ENCODE peak calls at places on chromosomes 4 and X, in ten cellular contexts. One of them, this sample, is unnamed.

GRCh38 chrX:46587158-46587557 is 13.6 kb downstream of the CHST7 start:
- DNase-seq in HT1080: no peak
- DNase-seq in MCF 10A: peak
- DNase-seq in hippocampal formation: no peak
- DNase-seq in activated CD4-positive, alpha-beta T cell treated with anti-CD3 and anti-CD28 coated beads for 1 hour: no peak
- DNase-seq in T1000: no peak
- DNase-seq in GM12891: no peak
- DNase-seq in activated CD8-positive, alpha-beta memory T cell treated with anti-CD3 and anti-CD28 coated beads, Interleukin-2, amount 50 U/mL, for 48 hours: no peak
- DNase-seq in HTR-8/SVneo: no peak
- DNase-seq in AG09309: no peak
- DNase-seq in this sample: no peak

GRCh38 chr4:3317011-3317655 is 24.3 kb downstream of the RGS12 start:
- DNase-seq in hippocampal formation: no peak
- DNase-seq in AG09309: no peak
- DNase-seq in GM12891: no peak
- DNase-seq in MCF 10A: no peak
- DNase-seq in activated CD8-positive, alpha-beta memory T cell treated with anti-CD3 and anti-CD28 coated beads, Interleukin-2, amount 50 U/mL, for 48 hours: peak
- DNase-seq in HTR-8/SVneo: no peak
- DNase-seq in HT1080: no peak
- DNase-seq in T1000: no peak
- DNase-seq in activated CD4-positive, alpha-beta T cell treated with anti-CD3 and anti-CD28 coated beads for 1 hour: no peak
- DNase-seq in this sample: no peak

GRCh38 chr4:15882675-15883086 is 55.9 kb downstream of the FGFBP1 start:
- DNase-seq in activated CD4-positive, alpha-beta T cell treated with anti-CD3 and anti-CD28 coated beads for 1 hour: no peak
- DNase-seq in activated CD8-positive, alpha-beta memory T cell treated with anti-CD3 and anti-CD28 coated beads, Interleukin-2, amount 50 U/mL, for 48 hours: peak
- DNase-seq in T1000: peak
- DNase-seq in HT1080: peak
- DNase-seq in AG09309: peak
- DNase-seq in MCF 10A: peak
- DNase-seq in hippocampal formation: peak
- DNase-seq in GM12891: peak
- DNase-seq in HTR-8/SVneo: peak
- DNase-seq in this sample: peak

GRCh38 chrX:34598360-34598759 is 58.7 kb downstream of the TMEM47 start:
- DNase-seq in T1000: no peak
- DNase-seq in AG09309: no peak
- DNase-seq in HT1080: no peak
- DNase-seq in activated CD4-positive, alpha-beta T cell treated with anti-CD3 and anti-CD28 coated beads for 1 hour: no peak
- DNase-seq in activated CD8-positive, alpha-beta memory T cell treated with anti-CD3 and anti-CD28 coated beads, Interleukin-2, amount 50 U/mL, for 48 hours: no peak
- DNase-seq in GM12891: no peak
- DNase-seq in HTR-8/SVneo: no peak
- DNase-seq in MCF 10A: no peak
- DNase-seq in hippocampal formation: no peak
- DNase-seq in this sample: no peak

GRCh38 chrX:386239-386767 is 404 bp downstream of the PPP2R3B start:
- DNase-seq in activated CD4-positive, alpha-beta T cell treated with anti-CD3 and anti-CD28 coated beads for 1 hour: no peak
- DNase-seq in hippocampal formation: no peak
- DNase-seq in HT1080: no peak
- DNase-seq in AG09309: no peak
- DNase-seq in GM12891: no peak
- DNase-seq in activated CD8-positive, alpha-beta memory T cell treated with anti-CD3 and anti-CD28 coated beads, Interleukin-2, amount 50 U/mL, for 48 hours: peak
- DNase-seq in MCF 10A: no peak
- DNase-seq in HTR-8/SVneo: no peak
- DNase-seq in T1000: no peak
- DNase-seq in this sample: no peak

GRCh38 chr4:11631416-11631815 is 202.7 kb upstream of the HS3ST1 start:
- DNase-seq in activated CD8-positive, alpha-beta memory T cell treated with anti-CD3 and anti-CD28 coated beads, Interleukin-2, amount 50 U/mL, for 48 hours: no peak
- DNase-seq in MCF 10A: no peak
- DNase-seq in GM12891: no peak
- DNase-seq in T1000: no peak
- DNase-seq in HT1080: no peak
- DNase-seq in hippocampal formation: no peak
- DNase-seq in activated CD4-positive, alpha-beta T cell treated with anti-CD3 and anti-CD28 coated beads for 1 hour: no peak
- DNase-seq in HTR-8/SVneo: no peak
- DNase-seq in AG09309: no peak
- DNase-seq in this sample: no peak

GRCh38 chr4:138981930-138982390 is 33.6 kb upstream of the NOCT start:
- DNase-seq in HTR-8/SVneo: peak
- DNase-seq in activated CD4-positive, alpha-beta T cell treated with anti-CD3 and anti-CD28 coated beads for 1 hour: no peak
- DNase-seq in T1000: no peak
- DNase-seq in AG09309: peak
- DNase-seq in hippocampal formation: peak
- DNase-seq in MCF 10A: peak
- DNase-seq in GM12891: no peak
- DNase-seq in HT1080: no peak
- DNase-seq in activated CD8-positive, alpha-beta memory T cell treated with anti-CD3 and anti-CD28 coated beads, Interleukin-2, amount 50 U/mL, for 48 hours: no peak
- DNase-seq in this sample: no peak

GRCh38 chr4:154329939-154330338 is 161.7 kb downstream of the DCHS2 start:
- DNase-seq in AG09309: peak
- DNase-seq in activated CD8-positive, alpha-beta memory T cell treated with anti-CD3 and anti-CD28 coated beads, Interleukin-2, amount 50 U/mL, for 48 hours: no peak
- DNase-seq in MCF 10A: peak
- DNase-seq in T1000: no peak
- DNase-seq in HTR-8/SVneo: no peak
- DNase-seq in hippocampal formation: no peak
- DNase-seq in activated CD4-positive, alpha-beta T cell treated with anti-CD3 and anti-CD28 coated beads for 1 hour: no peak
- DNase-seq in HT1080: peak
- DNase-seq in GM12891: no peak
- DNase-seq in this sample: no peak

GRCh38 chr4:49032440-49033161 is 46.5 kb downstream of the CWH43 start:
- DNase-seq in MCF 10A: peak
- DNase-seq in GM12891: peak
- DNase-seq in hippocampal formation: peak
- DNase-seq in T1000: no peak
- DNase-seq in AG09309: no peak
- DNase-seq in HTR-8/SVneo: peak
- DNase-seq in activated CD4-positive, alpha-beta T cell treated with anti-CD3 and anti-CD28 coated beads for 1 hour: no peak
- DNase-seq in HT1080: peak
- DNase-seq in activated CD8-positive, alpha-beta memory T cell treated with anti-CD3 and anti-CD28 coated beads, Interleukin-2, amount 50 U/mL, for 48 hours: no peak
- DNase-seq in this sample: peak

GRCh38 chr4:7335363-7336066 is 99.2 kb downstream of the PSAPL1 start:
- DNase-seq in MCF 10A: peak
- DNase-seq in hippocampal formation: peak
- DNase-seq in T1000: no peak
- DNase-seq in AG09309: no peak
- DNase-seq in HT1080: no peak
- DNase-seq in activated CD8-positive, alpha-beta memory T cell treated with anti-CD3 and anti-CD28 coated beads, Interleukin-2, amount 50 U/mL, for 48 hours: peak
- DNase-seq in GM12891: peak
- DNase-seq in HTR-8/SVneo: peak
- DNase-seq in activated CD4-positive, alpha-beta T cell treated with anti-CD3 and anti-CD28 coated beads for 1 hour: no peak
- DNase-seq in this sample: peak

GRCh38 chr4:147707892-147708672 is 23.8 kb upstream of the ARHGAP10 start:
- DNase-seq in activated CD4-positive, alpha-beta T cell treated with anti-CD3 and anti-CD28 coated beads for 1 hour: peak
- DNase-seq in GM12891: no peak
- DNase-seq in AG09309: no peak
- DNase-seq in HTR-8/SVneo: peak
- DNase-seq in activated CD8-positive, alpha-beta memory T cell treated with anti-CD3 and anti-CD28 coated beads, Interleukin-2, amount 50 U/mL, for 48 hours: no peak
- DNase-seq in hippocampal formation: peak
- DNase-seq in T1000: peak
- DNase-seq in HT1080: peak
- DNase-seq in MCF 10A: peak
- DNase-seq in this sample: peak

GRCh38 chr4:175421506-175421905 is 390.6 kb downstream of the GPM6A start:
- DNase-seq in hippocampal formation: no peak
- DNase-seq in MCF 10A: peak
- DNase-seq in activated CD8-positive, alpha-beta memory T cell treated with anti-CD3 and anti-CD28 coated beads, Interleukin-2, amount 50 U/mL, for 48 hours: no peak
- DNase-seq in AG09309: no peak
- DNase-seq in GM12891: no peak
- DNase-seq in HTR-8/SVneo: no peak
- DNase-seq in T1000: no peak
- DNase-seq in activated CD4-positive, alpha-beta T cell treated with anti-CD3 and anti-CD28 coated beads for 1 hour: no peak
- DNase-seq in HT1080: peak
- DNase-seq in this sample: no peak

GRCh38 chr4:84673475-84674230 is 90.7 kb downstream of the CDS1 start:
- DNase-seq in hippocampal formation: no peak
- DNase-seq in activated CD4-positive, alpha-beta T cell treated with anti-CD3 and anti-CD28 coated beads for 1 hour: no peak
- DNase-seq in HT1080: peak
- DNase-seq in activated CD8-positive, alpha-beta memory T cell treated with anti-CD3 and anti-CD28 coated beads, Interleukin-2, amount 50 U/mL, for 48 hours: no peak
- DNase-seq in MCF 10A: peak
- DNase-seq in AG09309: peak
- DNase-seq in GM12891: no peak
- DNase-seq in HTR-8/SVneo: peak
- DNase-seq in T1000: no peak
- DNase-seq in this sample: no peak

GRCh38 chr4:110636231-110636676 is 13.4 kb upstream of the PITX2 start:
- DNase-seq in hippocampal formation: no peak
- DNase-seq in HT1080: peak
- DNase-seq in MCF 10A: no peak
- DNase-seq in activated CD4-positive, alpha-beta T cell treated with anti-CD3 and anti-CD28 coated beads for 1 hour: no peak
- DNase-seq in GM12891: no peak
- DNase-seq in activated CD8-positive, alpha-beta memory T cell treated with anti-CD3 and anti-CD28 coated beads, Interleukin-2, amount 50 U/mL, for 48 hours: no peak
- DNase-seq in T1000: no peak
- DNase-seq in AG09309: no peak
- DNase-seq in HTR-8/SVneo: peak
- DNase-seq in this sample: no peak

GRCh38 chr4:110532901-110533589 is 57.1 kb downstream of the ENPEP start:
- DNase-seq in MCF 10A: no peak
- DNase-seq in activated CD8-positive, alpha-beta memory T cell treated with anti-CD3 and anti-CD28 coated beads, Interleukin-2, amount 50 U/mL, for 48 hours: no peak
- DNase-seq in AG09309: no peak
- DNase-seq in activated CD4-positive, alpha-beta T cell treated with anti-CD3 and anti-CD28 coated beads for 1 hour: no peak
- DNase-seq in GM12891: no peak
- DNase-seq in T1000: no peak
- DNase-seq in HTR-8/SVneo: no peak
- DNase-seq in HT1080: no peak
- DNase-seq in hippocampal formation: no peak
- DNase-seq in this sample: no peak

GRCh38 chr4:26192921-26193894 is 127.6 kb upstream of the RBPJ start:
- DNase-seq in HTR-8/SVneo: no peak
- DNase-seq in MCF 10A: no peak
- DNase-seq in activated CD8-positive, alpha-beta memory T cell treated with anti-CD3 and anti-CD28 coated beads, Interleukin-2, amount 50 U/mL, for 48 hours: no peak
- DNase-seq in hippocampal formation: peak
- DNase-seq in T1000: no peak
- DNase-seq in activated CD4-positive, alpha-beta T cell treated with anti-CD3 and anti-CD28 coated beads for 1 hour: no peak
- DNase-seq in HT1080: no peak
- DNase-seq in GM12891: no peak
- DNase-seq in AG09309: no peak
- DNase-seq in this sample: no peak

GRCh38 chr4:1608196-1608820 is 75.8 kb downstream of the FAM53A start:
- DNase-seq in activated CD8-positive, alpha-beta memory T cell treated with anti-CD3 and anti-CD28 coated beads, Interleukin-2, amount 50 U/mL, for 48 hours: no peak
- DNase-seq in hippocampal formation: no peak
- DNase-seq in MCF 10A: no peak
- DNase-seq in HTR-8/SVneo: no peak
- DNase-seq in GM12891: no peak
- DNase-seq in T1000: no peak
- DNase-seq in activated CD4-positive, alpha-beta T cell treated with anti-CD3 and anti-CD28 coated beads for 1 hour: no peak
- DNase-seq in AG09309: no peak
- DNase-seq in HT1080: no peak
- DNase-seq in this sample: no peak

GRCh38 chrX:9874483-9874882 is 88.3 kb downstream of the SHROOM2 start:
- DNase-seq in hippocampal formation: no peak
- DNase-seq in activated CD4-positive, alpha-beta T cell treated with anti-CD3 and anti-CD28 coated beads for 1 hour: no peak
- DNase-seq in AG09309: no peak
- DNase-seq in GM12891: no peak
- DNase-seq in MCF 10A: peak
- DNase-seq in HTR-8/SVneo: no peak
- DNase-seq in T1000: no peak
- DNase-seq in activated CD8-positive, alpha-beta memory T cell treated with anti-CD3 and anti-CD28 coated beads, Interleukin-2, amount 50 U/mL, for 48 hours: no peak
- DNase-seq in HT1080: no peak
- DNase-seq in this sample: no peak

GRCh38 chr4:169179609-169180526 is 90.9 kb downstream of the SH3RF1 start:
- DNase-seq in HTR-8/SVneo: no peak
- DNase-seq in T1000: no peak
- DNase-seq in activated CD8-positive, alpha-beta memory T cell treated with anti-CD3 and anti-CD28 coated beads, Interleukin-2, amount 50 U/mL, for 48 hours: no peak
- DNase-seq in hippocampal formation: no peak
- DNase-seq in GM12891: no peak
- DNase-seq in activated CD4-positive, alpha-beta T cell treated with anti-CD3 and anti-CD28 coated beads for 1 hour: no peak
- DNase-seq in AG09309: no peak
- DNase-seq in MCF 10A: no peak
- DNase-seq in HT1080: no peak
- DNase-seq in this sample: no peak

GRCh38 chr4:27638163-27638915 is 777.7 kb downstream of the STIM2 start:
- DNase-seq in activated CD4-positive, alpha-beta T cell treated with anti-CD3 and anti-CD28 coated beads for 1 hour: no peak
- DNase-seq in T1000: no peak
- DNase-seq in activated CD8-positive, alpha-beta memory T cell treated with anti-CD3 and anti-CD28 coated beads, Interleukin-2, amount 50 U/mL, for 48 hours: no peak
- DNase-seq in GM12891: no peak
- DNase-seq in hippocampal formation: no peak
- DNase-seq in HTR-8/SVneo: no peak
- DNase-seq in MCF 10A: no peak
- DNase-seq in AG09309: no peak
- DNase-seq in HT1080: peak
- DNase-seq in this sample: no peak

GRCh38 chrX:45320191-45320590 is 119.5 kb upstream of the DIPK2B start:
- DNase-seq in HTR-8/SVneo: no peak
- DNase-seq in MCF 10A: no peak
- DNase-seq in GM12891: no peak
- DNase-seq in hippocampal formation: no peak
- DNase-seq in HT1080: no peak
- DNase-seq in activated CD8-positive, alpha-beta memory T cell treated with anti-CD3 and anti-CD28 coated beads, Interleukin-2, amount 50 U/mL, for 48 hours: no peak
- DNase-seq in T1000: no peak
- DNase-seq in activated CD4-positive, alpha-beta T cell treated with anti-CD3 and anti-CD28 coated beads for 1 hour: no peak
- DNase-seq in AG09309: no peak
- DNase-seq in this sample: no peak

GRCh38 chrX:51484616-51485015 is 11.8 kb downstream of the NUDT11 start:
- DNase-seq in T1000: no peak
- DNase-seq in HT1080: no peak
- DNase-seq in activated CD8-positive, alpha-beta memory T cell treated with anti-CD3 and anti-CD28 coated beads, Interleukin-2, amount 50 U/mL, for 48 hours: no peak
- DNase-seq in hippocampal formation: no peak
- DNase-seq in MCF 10A: no peak
- DNase-seq in GM12891: no peak
- DNase-seq in activated CD4-positive, alpha-beta T cell treated with anti-CD3 and anti-CD28 coated beads for 1 hour: no peak
- DNase-seq in AG09309: no peak
- DNase-seq in HTR-8/SVneo: no peak
- DNase-seq in this sample: no peak

GRCh38 chrX:7117587-7117986 is 29.9 kb upstream of the STS start:
- DNase-seq in hippocampal formation: no peak
- DNase-seq in GM12891: no peak
- DNase-seq in activated CD4-positive, alpha-beta T cell treated with anti-CD3 and anti-CD28 coated beads for 1 hour: no peak
- DNase-seq in HTR-8/SVneo: no peak
- DNase-seq in T1000: no peak
- DNase-seq in HT1080: no peak
- DNase-seq in AG09309: no peak
- DNase-seq in activated CD8-positive, alpha-beta memory T cell treated with anti-CD3 and anti-CD28 coated beads, Interleukin-2, amount 50 U/mL, for 48 hours: no peak
- DNase-seq in MCF 10A: no peak
- DNase-seq in this sample: no peak

GRCh38 chr4:124953059-124953850 is 240.7 kb upstream of the ANKRD50 start:
- DNase-seq in hippocampal formation: no peak
- DNase-seq in HTR-8/SVneo: no peak
- DNase-seq in AG09309: peak
- DNase-seq in T1000: no peak
- DNase-seq in activated CD8-positive, alpha-beta memory T cell treated with anti-CD3 and anti-CD28 coated beads, Interleukin-2, amount 50 U/mL, for 48 hours: no peak
- DNase-seq in MCF 10A: peak
- DNase-seq in GM12891: no peak
- DNase-seq in HT1080: peak
- DNase-seq in activated CD4-positive, alpha-beta T cell treated with anti-CD3 and anti-CD28 coated beads for 1 hour: no peak
- DNase-seq in this sample: no peak

GRCh38 chr4:166128452-166128851 is 255.4 kb downstream of the TLL1 start:
- DNase-seq in activated CD8-positive, alpha-beta memory T cell treated with anti-CD3 and anti-CD28 coated beads, Interleukin-2, amount 50 U/mL, for 48 hours: no peak
- DNase-seq in HT1080: peak
- DNase-seq in MCF 10A: peak
- DNase-seq in T1000: no peak
- DNase-seq in activated CD4-positive, alpha-beta T cell treated with anti-CD3 and anti-CD28 coated beads for 1 hour: no peak
- DNase-seq in GM12891: no peak
- DNase-seq in AG09309: no peak
- DNase-seq in HTR-8/SVneo: peak
- DNase-seq in hippocampal formation: no peak
- DNase-seq in this sample: no peak

GRCh38 chr4:13544556-13545393 is 467 bp upstream of the NKX3-2 start:
- DNase-seq in HTR-8/SVneo: peak
- DNase-seq in activated CD8-positive, alpha-beta memory T cell treated with anti-CD3 and anti-CD28 coated beads, Interleukin-2, amount 50 U/mL, for 48 hours: no peak
- DNase-seq in hippocampal formation: no peak
- DNase-seq in AG09309: no peak
- DNase-seq in T1000: peak
- DNase-seq in activated CD4-positive, alpha-beta T cell treated with anti-CD3 and anti-CD28 coated beads for 1 hour: no peak
- DNase-seq in GM12891: no peak
- DNase-seq in MCF 10A: peak
- DNase-seq in HT1080: peak
- DNase-seq in this sample: peak

GRCh38 chr4:187685247-187685646 is 310.3 kb upstream of the ZFP42 start:
- DNase-seq in HTR-8/SVneo: no peak
- DNase-seq in GM12891: no peak
- DNase-seq in MCF 10A: peak
- DNase-seq in activated CD8-positive, alpha-beta memory T cell treated with anti-CD3 and anti-CD28 coated beads, Interleukin-2, amount 50 U/mL, for 48 hours: no peak
- DNase-seq in HT1080: peak
- DNase-seq in AG09309: no peak
- DNase-seq in activated CD4-positive, alpha-beta T cell treated with anti-CD3 and anti-CD28 coated beads for 1 hour: no peak
- DNase-seq in hippocampal formation: no peak
- DNase-seq in T1000: peak
- DNase-seq in this sample: no peak

GRCh38 chrX:17553451-17553850 is 178.5 kb downstream of the NHS start:
- DNase-seq in activated CD8-positive, alpha-beta memory T cell treated with anti-CD3 and anti-CD28 coated beads, Interleukin-2, amount 50 U/mL, for 48 hours: no peak
- DNase-seq in hippocampal formation: no peak
- DNase-seq in activated CD4-positive, alpha-beta T cell treated with anti-CD3 and anti-CD28 coated beads for 1 hour: no peak
- DNase-seq in HT1080: peak
- DNase-seq in HTR-8/SVneo: peak
- DNase-seq in MCF 10A: peak
- DNase-seq in AG09309: no peak
- DNase-seq in T1000: no peak
- DNase-seq in GM12891: no peak
- DNase-seq in this sample: no peak

This sample was measured in Jurkat, Clone E6-1.